ENCODE peak calls at places on chromosomes 1 and 21, in six cellular contexts. One of them, this sample, is unnamed.

GRCh38 chr1:231160851-231161710 is 777 bp upstream of the TRIM67 start:
- DNase-seq in AG09309: no peak
- DNase-seq in cardiac muscle cell: no peak
- DNase-seq in colonic mucosa: no peak
- DNase-seq in NB4: no peak
- DNase-seq in GM23248: no peak
- DNase-seq in this sample: peak

GRCh38 chr1:230858918-230859819 is 9.2 kb downstream of the C1orf198 start:
- DNase-seq in cardiac muscle cell: peak
- DNase-seq in NB4: no peak
- DNase-seq in colonic mucosa: no peak
- DNase-seq in GM23248: peak
- DNase-seq in AG09309: no peak
- DNase-seq in this sample: no peak

GRCh38 chr1:113905435-113905861 is 322 bp downstream of the DCLRE1B start:
- DNase-seq in colonic mucosa: no peak
- DNase-seq in GM23248: peak
- DNase-seq in cardiac muscle cell: no peak
- DNase-seq in AG09309: no peak
- DNase-seq in NB4: peak
- DNase-seq in this sample: peak

GRCh38 chr1:243598433-243598832 is 251.6 kb downstream of the AKT3 start:
- DNase-seq in colonic mucosa: no peak
- DNase-seq in GM23248: peak
- DNase-seq in cardiac muscle cell: peak
- DNase-seq in AG09309: peak
- DNase-seq in NB4: peak
- DNase-seq in this sample: no peak

GRCh38 chr1:175784826-175785225 is 41.4 kb upstream of the TNR start:
- DNase-seq in AG09309: no peak
- DNase-seq in NB4: no peak
- DNase-seq in GM23248: no peak
- DNase-seq in cardiac muscle cell: no peak
- DNase-seq in colonic mucosa: no peak
- DNase-seq in this sample: peak

GRCh38 chr1:214570442-214570841 is 19.0 kb upstream of the PTPN14 start:
- DNase-seq in colonic mucosa: no peak
- DNase-seq in GM23248: peak
- DNase-seq in NB4: no peak
- DNase-seq in AG09309: no peak
- DNase-seq in cardiac muscle cell: peak
- DNase-seq in this sample: no peak

GRCh38 chr1:187313115-187313514 is 484.4 kb downstream of the PLA2G4A start:
- DNase-seq in AG09309: no peak
- DNase-seq in colonic mucosa: no peak
- DNase-seq in GM23248: no peak
- DNase-seq in NB4: no peak
- DNase-seq in cardiac muscle cell: no peak
- DNase-seq in this sample: no peak

GRCh38 chr1:62687903-62688686 is at the start of gene DOCK7:
- DNase-seq in cardiac muscle cell: peak
- DNase-seq in AG09309: no peak
- DNase-seq in NB4: peak
- DNase-seq in colonic mucosa: peak
- DNase-seq in GM23248: peak
- DNase-seq in this sample: peak

GRCh38 chr1:21378705-21379494 is 61.0 kb upstream of the NBPF3 start:
- DNase-seq in NB4: no peak
- DNase-seq in AG09309: no peak
- DNase-seq in colonic mucosa: peak
- DNase-seq in cardiac muscle cell: no peak
- DNase-seq in GM23248: no peak
- DNase-seq in this sample: no peak

GRCh38 chr1:65918564-65918963 is 125.9 kb downstream of the PDE4B start:
- DNase-seq in colonic mucosa: no peak
- DNase-seq in cardiac muscle cell: no peak
- DNase-seq in NB4: no peak
- DNase-seq in AG09309: no peak
- DNase-seq in GM23248: no peak
- DNase-seq in this sample: no peak

GRCh38 chr1:54287821-54288220 is 87.9 kb downstream of the MRPL37 start:
- DNase-seq in NB4: no peak
- DNase-seq in GM23248: peak
- DNase-seq in AG09309: no peak
- DNase-seq in colonic mucosa: no peak
- DNase-seq in cardiac muscle cell: peak
- DNase-seq in this sample: no peak

GRCh38 chr1:30748098-30748698 is 9.4 kb downstream of the LAPTM5 start:
- DNase-seq in cardiac muscle cell: peak
- DNase-seq in GM23248: no peak
- DNase-seq in NB4: no peak
- DNase-seq in AG09309: no peak
- DNase-seq in colonic mucosa: no peak
- DNase-seq in this sample: no peak

GRCh38 chr1:184986250-184986649 is 11.9 kb upstream of the NIBAN1 start:
- DNase-seq in cardiac muscle cell: peak
- DNase-seq in AG09309: no peak
- DNase-seq in NB4: peak
- DNase-seq in GM23248: peak
- DNase-seq in colonic mucosa: no peak
- DNase-seq in this sample: no peak

GRCh38 chr21:17903029-17903806 is 84.1 kb upstream of the C21orf91 start:
- DNase-seq in AG09309: peak
- DNase-seq in colonic mucosa: no peak
- DNase-seq in cardiac muscle cell: peak
- DNase-seq in NB4: peak
- DNase-seq in GM23248: peak
- DNase-seq in this sample: peak

GRCh38 chr1:199172286-199173124 is 533.7 kb downstream of the PTPRC start:
- DNase-seq in colonic mucosa: no peak
- DNase-seq in NB4: no peak
- DNase-seq in GM23248: peak
- DNase-seq in AG09309: no peak
- DNase-seq in cardiac muscle cell: no peak
- DNase-seq in this sample: no peak

GRCh38 chr1:225892307-225892706 is 3.4 kb upstream of the LEFTY1 start:
- DNase-seq in GM23248: no peak
- DNase-seq in AG09309: no peak
- DNase-seq in colonic mucosa: no peak
- DNase-seq in NB4: no peak
- DNase-seq in cardiac muscle cell: no peak
- DNase-seq in this sample: no peak

GRCh38 chr1:225891229-225891972 is 2.5 kb upstream of the LEFTY1 start:
- DNase-seq in GM23248: no peak
- DNase-seq in cardiac muscle cell: no peak
- DNase-seq in AG09309: no peak
- DNase-seq in colonic mucosa: peak
- DNase-seq in NB4: no peak
- DNase-seq in this sample: no peak

GRCh38 chr1:225897595-225898514 is 8.9 kb upstream of the LEFTY1 start:
- DNase-seq in cardiac muscle cell: no peak
- DNase-seq in GM23248: no peak
- DNase-seq in colonic mucosa: peak
- DNase-seq in NB4: no peak
- DNase-seq in AG09309: no peak
- DNase-seq in this sample: no peak

GRCh38 chr1:225899044-225899925 is 10.3 kb upstream of the LEFTY1 start:
- DNase-seq in AG09309: no peak
- DNase-seq in GM23248: no peak
- DNase-seq in cardiac muscle cell: no peak
- DNase-seq in NB4: no peak
- DNase-seq in colonic mucosa: no peak
- DNase-seq in this sample: peak

GRCh38 chr1:225896937-225897549 is 8.1 kb upstream of the LEFTY1 start:
- DNase-seq in AG09309: no peak
- DNase-seq in cardiac muscle cell: no peak
- DNase-seq in NB4: no peak
- DNase-seq in colonic mucosa: peak
- DNase-seq in GM23248: no peak
- DNase-seq in this sample: peak
- H3K4me3 ChIP-seq in AG09309: no peak
- H3K4me3 ChIP-seq in cardiac muscle cell: no peak
- H3K4me3 ChIP-seq in NB4: no peak
- H3K4me3 ChIP-seq in colonic mucosa: no peak
- H3K4me3 ChIP-seq in GM23248: no peak
- H3K4me3 ChIP-seq in this sample: no peak

DNA sequence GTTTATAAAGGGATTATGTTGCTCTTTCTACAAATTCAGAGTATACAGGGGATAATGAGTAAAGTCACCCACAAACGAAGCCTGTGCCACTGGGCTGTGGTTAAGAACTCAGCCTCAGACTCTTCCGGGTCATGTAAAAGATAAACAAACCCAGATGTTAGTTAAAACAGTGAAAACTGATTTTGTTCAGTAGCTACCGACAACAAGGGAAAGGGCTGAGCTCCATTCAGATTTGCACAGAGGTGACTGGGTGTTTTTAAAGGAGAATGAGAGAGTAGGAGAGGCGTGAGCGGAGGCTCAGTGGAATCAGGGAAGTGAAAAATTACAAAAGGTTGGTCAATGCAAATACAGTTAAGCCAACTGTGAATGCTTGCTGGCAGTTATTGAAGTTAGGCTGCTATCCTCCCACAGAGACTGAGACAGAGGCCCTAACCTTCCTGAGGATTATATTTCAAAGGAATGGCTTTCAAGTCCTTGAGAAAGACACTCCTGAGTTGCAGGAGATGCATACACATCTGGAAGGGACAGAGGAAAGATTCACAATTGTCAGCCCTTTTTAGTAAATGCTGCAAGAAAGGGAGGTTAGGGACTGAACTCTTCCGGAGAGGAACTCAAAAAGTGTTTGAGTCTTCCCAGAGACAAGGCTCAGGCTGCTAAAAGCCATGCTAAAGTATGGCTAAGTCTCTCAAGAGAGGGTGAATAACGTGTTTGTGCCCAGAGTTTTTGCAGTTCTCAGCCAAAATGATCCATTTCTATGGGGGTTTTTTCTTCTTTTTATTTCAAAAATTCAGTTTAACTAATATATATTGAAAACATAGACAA is 29.8 kb upstream of the SAMD13 start:
- DNase-seq in AG09309: no peak
- DNase-seq in NB4: peak
- DNase-seq in GM23248: peak
- DNase-seq in colonic mucosa: peak
- DNase-seq in cardiac muscle cell: peak
- DNase-seq in this sample: peak
- H3K4me3 ChIP-seq in AG09309: no peak
- H3K4me3 ChIP-seq in NB4: no peak
- H3K4me3 ChIP-seq in GM23248: no peak
- H3K4me3 ChIP-seq in colonic mucosa: no peak
- H3K4me3 ChIP-seq in cardiac muscle cell: no peak
- H3K4me3 ChIP-seq in this sample: no peak

DNA sequence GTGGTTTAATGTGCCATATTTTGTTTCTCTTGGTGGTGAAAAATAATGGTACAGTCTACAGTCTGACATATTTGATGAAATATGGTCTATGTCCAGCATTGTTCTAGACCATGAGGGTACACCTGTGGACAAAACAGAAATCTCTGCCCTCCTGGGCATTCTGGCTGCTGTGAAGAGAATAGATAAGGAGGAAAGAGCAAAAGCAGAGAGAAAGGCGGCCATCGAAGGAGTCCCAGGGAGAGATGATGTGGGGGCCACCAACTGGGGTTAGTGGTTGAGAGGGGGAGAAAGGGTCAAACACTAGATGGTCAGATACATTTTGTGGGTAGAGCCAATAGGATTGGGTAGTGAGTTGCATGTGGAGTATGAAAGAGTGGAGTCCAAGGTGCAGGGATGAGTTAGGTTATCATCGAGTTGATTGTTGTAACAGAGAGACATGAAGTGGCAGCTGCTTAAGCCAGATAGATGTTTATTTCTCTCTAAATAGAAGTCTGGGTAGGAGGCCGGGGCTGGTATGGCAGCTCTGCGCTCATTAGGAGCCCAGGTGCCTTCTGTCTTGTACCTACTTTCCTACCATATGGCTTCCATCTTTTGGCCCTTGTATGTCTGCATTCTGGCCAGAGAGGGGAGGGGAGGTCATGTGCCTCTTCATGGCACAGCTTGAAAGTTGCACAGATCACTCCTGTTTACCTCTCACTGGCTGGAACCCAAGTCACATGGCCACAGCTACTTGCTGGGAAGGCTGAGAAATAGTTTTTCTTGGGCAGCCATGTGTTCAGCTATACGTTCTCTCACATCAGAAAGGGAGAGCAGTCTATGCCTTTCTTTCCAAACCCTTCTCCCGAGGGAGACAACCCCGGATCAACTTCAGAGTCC is 13.0 kb downstream of the UBE4B start:
- DNase-seq in colonic mucosa: no peak
- DNase-seq in cardiac muscle cell: peak
- DNase-seq in AG09309: no peak
- DNase-seq in NB4: no peak
- DNase-seq in GM23248: peak
- DNase-seq in this sample: no peak
- H3K4me3 ChIP-seq in colonic mucosa: no peak
- H3K4me3 ChIP-seq in cardiac muscle cell: no peak
- H3K4me3 ChIP-seq in AG09309: no peak
- H3K4me3 ChIP-seq in NB4: no peak
- H3K4me3 ChIP-seq in GM23248: no peak
- H3K4me3 ChIP-seq in this sample: no peak

DNA sequence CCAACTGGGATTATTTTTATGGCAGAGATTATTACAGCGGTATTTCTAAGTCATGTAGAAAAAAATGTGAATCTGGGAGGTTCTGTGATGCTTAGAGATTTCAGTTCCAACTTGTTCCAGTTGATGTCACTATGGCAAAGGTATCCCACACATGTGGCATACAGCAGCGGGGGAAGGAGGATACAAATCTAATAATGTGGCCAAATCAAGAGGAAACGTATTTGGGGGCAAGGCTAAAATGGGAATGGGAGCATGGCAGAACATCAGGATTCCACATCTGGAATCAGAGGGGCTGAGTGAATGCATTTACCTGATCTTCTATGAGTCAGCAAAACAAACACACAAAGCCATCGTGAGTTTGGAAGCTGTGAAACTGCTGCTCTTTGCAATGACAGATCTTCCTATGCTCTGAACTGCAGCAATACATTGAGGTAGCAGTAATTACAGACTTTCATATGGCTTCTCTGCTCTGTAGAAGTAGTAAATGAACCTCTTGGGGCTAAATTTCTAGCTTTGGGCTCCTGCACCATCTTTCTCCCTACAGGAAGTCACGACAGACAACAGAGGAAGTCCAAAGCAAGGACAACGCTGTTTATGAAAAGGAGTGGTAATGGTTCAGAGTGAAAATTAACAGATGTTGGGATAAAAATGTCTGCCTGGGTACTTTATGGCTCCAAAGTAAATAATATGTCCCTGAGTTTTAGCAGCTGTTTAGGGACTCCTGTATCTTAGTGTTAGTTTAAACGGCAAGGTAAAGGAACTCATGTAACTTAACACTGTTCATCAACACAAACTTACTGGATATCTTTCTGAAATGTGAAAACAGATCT is 55.6 kb downstream of the GABPA start:
- DNase-seq in colonic mucosa: peak
- DNase-seq in cardiac muscle cell: peak
- DNase-seq in NB4: peak
- DNase-seq in AG09309: peak
- DNase-seq in GM23248: peak
- DNase-seq in this sample: peak
- H3K4me3 ChIP-seq in colonic mucosa: peak
- H3K4me3 ChIP-seq in cardiac muscle cell: no peak
- H3K4me3 ChIP-seq in NB4: no peak
- H3K4me3 ChIP-seq in AG09309: peak
- H3K4me3 ChIP-seq in GM23248: peak
- H3K4me3 ChIP-seq in this sample: no peak